ENCODE peak calls at places on chromosomes 11 and 22, in seven cellular contexts. S, G, M, D, T, P and U are unnamed samples.

GRCh38 chr11:17351510-17352176 is at the start of gene NCR3LG1:
- DNase-seq in S (no peak), G (peak), M (peak), D (no peak), T (peak), P (peak), U (peak)

GRCh38 chr11:117444256-117445096 is 116.8 kb downstream of the CEP164 start:
- DNase-seq in S (no peak), G (no peak), M (no peak), D (no peak), T (no peak), P (no peak), U (no peak)

GRCh38 chr22:39094717-39095389 is 2.2 kb upstream of the APOBEC3H start:
- DNase-seq in S (no peak), G (no peak), M (no peak), D (no peak), T (no peak), P (no peak), U (no peak)

GRCh38 chr11:134150195-134150903 is 73.4 kb downstream of the NCAPD3 start:
- DNase-seq in S (no peak), G (peak), M (no peak), D (no peak), T (no peak), P (no peak), U (no peak)

GRCh38 chr11:100932474-100933100 is 197.0 kb downstream of the PGR start:
- DNase-seq in S (no peak), G (peak), M (no peak), D (no peak), T (no peak), P (no peak), U (no peak)

GRCh38 chr11:13297917-13298356 is 20.3 kb downstream of the BMAL1 start:
- DNase-seq in S (no peak), G (no peak), M (no peak), D (peak), T (no peak), P (peak), U (no peak)

GRCh38 chr11:89487016-89487415 is 4.2 kb downstream of the NOX4 start:
- DNase-seq in S (no peak), G (peak), M (no peak), D (no peak), T (no peak), P (no peak), U (no peak)

GRCh38 chr11:19730373-19730772 is 17.7 kb downstream of the NAV2 start:
- DNase-seq in S (no peak), G (no peak), M (no peak), D (no peak), T (no peak), P (no peak), U (no peak)

GRCh38 chr11:75593337-75593915 is 31.4 kb downstream of the SERPINH1 start:
- DNase-seq in S (no peak), G (peak), M (no peak), D (peak), T (no peak), P (no peak), U (no peak)

GRCh38 chr11:47060807-47061206 is 115.9 kb downstream of the ARFGAP2 start:
- DNase-seq in S (no peak), G (peak), M (no peak), D (no peak), T (no peak), P (no peak), U (no peak)

GRCh38 chr11:31817054-31817620 is 6.0 kb upstream of the PAX6 start:
- DNase-seq in S (no peak), G (no peak), M (peak), D (no peak), T (no peak), P (no peak), U (no peak)

GRCh38 chr22:22060200-22061084 is 77.9 kb upstream of the TOP3B start:
- DNase-seq in S (no peak), G (peak), M (peak), D (no peak), T (peak), P (peak), U (peak)

GRCh38 chr11:74418509-74418895 is 20.3 kb upstream of the PGM2L1 start:
- DNase-seq in S (peak), G (peak), M (no peak), D (no peak), T (no peak), P (no peak), U (no peak)

GRCh38 chr11:44133335-44133946 is 38.0 kb downstream of the EXT2 start:
- DNase-seq in S (no peak), G (peak), M (no peak), D (no peak), T (no peak), P (no peak), U (peak)

GRCh38 chr22:19679476-19680099 is 34.7 kb upstream of the SEPTIN5 start:
- DNase-seq in S (no peak), G (peak), M (peak), D (no peak), T (peak), P (no peak), U (peak)

GRCh38 chr22:24330636-24331035 is 60.0 kb downstream of the SPECC1L start:
- DNase-seq in S (no peak), G (peak), M (no peak), D (no peak), T (no peak), P (no peak), U (peak)

GRCh38 chr11:94305146-94305545 is 766 bp downstream of the IZUMO1R start:
- DNase-seq in S (no peak), G (peak), M (no peak), D (no peak), T (no peak), P (no peak), U (no peak)

GRCh38 chr22:43883012-43883661 is 8.7 kb downstream of the PNPLA5 start:
- DNase-seq in S (no peak), G (peak), M (peak), D (no peak), T (peak), P (peak), U (peak)

GRCh38 chr11:13336246-13336873 is 58.8 kb downstream of the BMAL1 start:
- DNase-seq in S (no peak), G (no peak), M (no peak), D (no peak), T (no peak), P (no peak), U (peak)

GRCh38 chr11:65424200-65425104 is 1.9 kb downstream of the NEAT1 start:
- DNase-seq in S (peak), G (peak), M (no peak), D (no peak), T (peak), P (no peak), U (peak)

GRCh38 chr11:34266090-34266912 is 91.5 kb downstream of the ABTB2 start:
- DNase-seq in S (peak), G (peak), M (no peak), D (no peak), T (no peak), P (no peak), U (peak)

GRCh38 chr11:20238712-20239111 is 78.4 kb upstream of the DBX1 start:
- DNase-seq in S (no peak), G (no peak), M (no peak), D (no peak), T (no peak), P (no peak), U (peak)

GRCh38 chr22:42528591-42529307 is 9.2 kb upstream of the RRP7A start:
- DNase-seq in S (no peak), G (no peak), M (no peak), D (no peak), T (no peak), P (no peak), U (no peak)

GRCh38 chr11:81915045-81915444 is 818.6 kb downstream of the FAM181B start:
- DNase-seq in S (no peak), G (no peak), M (no peak), D (no peak), T (no peak), P (no peak), U (no peak)

GRCh38 chr22:19179472-19180048 is 1.0 kb upstream of the SLC25A1 start:
- DNase-seq in S (peak), G (peak), M (peak), D (no peak), T (peak), P (no peak), U (peak)

GRCh38 chr22:28771195-28771791 is 1.2 kb upstream of the CCDC117 start:
- DNase-seq in S (no peak), G (no peak), M (no peak), D (no peak), T (no peak), P (no peak), U (no peak)

GRCh38 chr11:122091850-122092249 is 24.2 kb downstream of the BLID start:
- DNase-seq in S (no peak), G (no peak), M (no peak), D (no peak), T (no peak), P (no peak), U (no peak)

GRCh38 chr22:44719586-44720368 is 17.8 kb downstream of the PRR5 start:
- DNase-seq in S (no peak), G (peak), M (no peak), D (no peak), T (no peak), P (no peak), U (peak)

GRCh38 chr22:21449531-21450319 is 17.5 kb upstream of the TMEM191C start:
- DNase-seq in S (no peak), G (no peak), M (peak), D (no peak), T (no peak), P (no peak), U (peak)

GRCh38 chr11:121024989-121025388 is 1.1 kb downstream of the TBCEL start:
- DNase-seq in S (no peak), G (peak), M (no peak), D (no peak), T (no peak), P (no peak), U (no peak)

GRCh38 chr11:114367244-114367957 is 32.9 kb downstream of the C11orf71 start:
- DNase-seq in S (no peak), G (no peak), M (no peak), D (no peak), T (no peak), P (no peak), U (no peak)

GRCh38 chr11:35166369-35167360 is 27.7 kb downstream of the CD44 start:
- DNase-seq in S (peak), G (peak), M (no peak), D (no peak), T (no peak), P (no peak), U (no peak)

GRCh38 chr11:86781546-86781945 is 18.8 kb upstream of the PRSS23 start:
- DNase-seq in S (no peak), G (no peak), M (no peak), D (no peak), T (no peak), P (no peak), U (no peak)

GRCh38 chr22:28909375-28909774 is 26.0 kb downstream of the ZNRF3 start:
- DNase-seq in S (no peak), G (no peak), M (no peak), D (no peak), T (peak), P (no peak), U (peak)

GRCh38 chr11:76698321-76699043 is 27.9 kb upstream of the LRRC32 start:
- DNase-seq in S (no peak), G (no peak), M (no peak), D (no peak), T (no peak), P (no peak), U (no peak)

GRCh38 chr11:33778682-33779081 is 4.4 kb upstream of the FBXO3 start:
- DNase-seq in S (peak), G (peak), M (no peak), D (no peak), T (no peak), P (no peak), U (no peak)

GRCh38 chr11:91272089-91272488 is 952.5 kb upstream of the FAT3 start:
- DNase-seq in S (no peak), G (no peak), M (no peak), D (no peak), T (no peak), P (no peak), U (no peak)

GRCh38 chr11:77175869-77176539 is 48.0 kb downstream of the MYO7A start:
- DNase-seq in S (no peak), G (no peak), M (peak), D (no peak), T (no peak), P (peak), U (peak)